ENCODE peak calls at places on chromosomes 11 and 22, in six cellular contexts. G is esophagus muscularis mucosa, K is sigmoid colon, Q is breast epithelium, Z is HepG2, F is prostate gland. O is an unnamed sample.

GRCh38 chr11:75583710-75584658 is 21.9 kb downstream of the SERPINH1 start:
- DNase-seq in Z (no peak), Q (peak; percentile 63), F (peak; percentile 39), K (peak; percentile 92), G (no peak), O (peak; percentile 45)

GRCh38 chr11:8608646-8609045 is 14.6 kb upstream of the STK33 start:
- DNase-seq in Q (no peak), F (no peak), G (peak; percentile 34), Z (no peak), K (no peak), O (no peak)

GRCh38 chr11:19903620-19904069 is 191.0 kb downstream of the NAV2 start:
- DNase-seq in K (peak; percentile 87), F (peak; percentile 60), Z (peak; percentile 60), Q (peak; percentile 62), G (no peak), O (peak; percentile 82)

GRCh38 chr11:12914401-12914912 is 94.7 kb upstream of the RASSF10 start:
- DNase-seq in K (peak; percentile 92), Z (no peak), G (no peak), F (peak; percentile 25), Q (peak; percentile 44), O (peak; percentile 24)

GRCh38 chr11:17978553-17979287 is 34.1 kb downstream of the SERGEF start:
- DNase-seq in K (no peak), G (no peak), F (peak; percentile 11), Q (no peak), Z (peak; percentile 59), O (peak; percentile 42)

GRCh38 chr11:17598700-17599459 is 51.8 kb downstream of the OTOG start:
- DNase-seq in Z (peak; percentile 37), F (peak; percentile 36), Q (peak; percentile 20), K (peak; percentile 73), G (peak; percentile 92), O (peak; percentile 67)

GRCh38 chr11:115220881-115221280 is 283.3 kb downstream of the CADM1 start:
- DNase-seq in Z (no peak), K (no peak), F (no peak), Q (no peak), G (no peak), O (no peak)

GRCh38 chr11:117424781-117425180 is 97.1 kb downstream of the CEP164 start:
- DNase-seq in Z (no peak), F (no peak), K (peak; percentile 33), G (no peak), Q (no peak), O (no peak)

GRCh38 chr11:15927866-15928217 is 428.5 kb downstream of the SOX6 start:
- DNase-seq in Q (no peak), F (no peak), K (no peak), Z (no peak), G (no peak), O (no peak)

GRCh38 chr11:75066061-75066460 is 30.6 kb downstream of the OR2AT4 start:
- DNase-seq in Q (no peak), G (no peak), K (no peak), Z (no peak), F (no peak), O (no peak)

DNA sequence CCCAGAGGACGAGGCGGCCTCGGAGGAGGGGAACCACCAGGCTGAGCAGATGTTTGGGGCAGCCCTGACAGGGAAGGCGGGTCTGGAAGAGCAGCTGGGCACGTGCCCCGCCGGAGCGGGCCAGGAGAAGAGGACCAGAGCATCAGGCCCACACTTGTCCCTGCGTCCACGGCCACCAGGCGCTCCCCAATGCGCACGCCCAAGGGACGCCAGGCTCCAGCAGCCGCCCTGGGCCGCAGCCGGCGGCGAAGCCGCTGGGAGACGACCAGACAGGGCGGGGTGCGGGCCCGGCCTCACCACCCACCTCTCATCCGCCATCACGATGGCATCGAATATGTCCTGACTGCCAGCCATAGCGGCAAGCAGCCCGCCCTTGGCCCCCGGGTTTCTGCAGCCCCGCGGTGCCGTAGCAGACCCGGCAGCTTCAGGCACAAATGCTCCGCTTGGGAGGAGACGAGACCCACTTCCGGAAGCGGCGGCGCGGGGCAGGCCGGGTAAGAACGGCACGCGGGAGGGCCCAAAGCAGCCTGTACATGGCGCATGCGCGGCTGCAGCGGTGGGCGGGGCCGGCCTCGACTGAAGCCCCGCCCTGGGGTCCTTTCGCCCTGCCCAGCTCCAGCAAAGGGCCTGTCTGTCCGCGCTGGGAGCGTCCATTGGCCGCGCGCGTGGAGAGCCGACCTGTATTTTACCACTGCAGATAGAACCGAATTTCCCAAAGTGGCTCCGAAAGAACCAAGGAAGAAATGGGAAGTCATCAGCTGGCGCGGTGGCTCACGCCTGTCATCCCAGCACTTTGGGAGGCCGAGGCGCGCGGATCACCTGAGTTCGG is at the start of gene LTO1:
- DNase-seq in Q (peak; percentile 95), Z (peak; percentile 88), G (peak; percentile 98), K (peak; percentile 98), F (peak; percentile 95), O (peak; percentile 97)
- TF ChIP-seq POLR2A in Q (no peak), Z (peak; percentile 68), G (peak; percentile 56), K (peak; percentile 51), F (peak; percentile 56), O (peak; percentile 82)

GRCh38 chr11:59918987-59919589 is 19.1 kb upstream of the OOSP1 start:
- DNase-seq in K (no peak), Z (peak; percentile 18), Q (no peak), F (no peak), G (no peak), O (peak; percentile 45)
- TF ChIP-seq POLR2AphosphoS5 in K (no peak), Z (no peak), Q (no peak), F (no peak), G (no peak), O (no peak)

GRCh38 chr11:78575478-78575877 is 814 bp upstream of the NARS2 start:
- DNase-seq in Q (no peak), K (no peak), F (no peak), G (no peak), Z (no peak), O (no peak)
- H3K27ac ChIP-seq in Q (peak overlapping the region; percentile 88), K (peak overlapping the region; percentile 87), F (peak overlapping the region; percentile 83), G (peak overlapping the region; percentile 87), Z (peak overlapping the region; percentile 84), O (peak overlapping the region; percentile 80)

DNA sequence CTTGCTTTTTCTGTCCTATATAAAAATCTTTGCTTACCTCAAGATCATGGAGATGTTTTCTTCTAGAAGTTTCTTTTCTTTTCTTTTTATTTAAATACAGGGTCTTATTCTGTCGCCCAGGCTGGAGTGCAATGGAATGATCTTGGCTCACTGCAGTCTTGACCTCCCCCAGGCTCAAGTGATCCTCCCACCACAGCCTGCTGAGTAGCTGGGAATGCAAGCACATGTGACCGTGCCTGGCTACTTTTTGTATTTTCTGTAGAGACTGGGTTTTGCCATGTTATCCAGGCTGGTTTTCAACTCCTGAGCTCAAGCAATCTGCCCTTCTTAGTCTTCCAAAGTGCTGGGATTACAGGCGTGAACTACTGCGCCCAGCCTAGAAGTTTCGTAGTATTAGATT is 45.3 kb downstream of the USP35 start:
- DNase-seq in F (no peak), Q (no peak), G (peak; percentile 17), Z (no peak), K (no peak), O (no peak)
- TF ChIP-seq POLR2A in F (no peak), Q (no peak), G (no peak), Z (no peak), K (no peak), O (no peak)

GRCh38 chr22:33851985-33852384 is 68.3 kb downstream of the LARGE1 start:
- DNase-seq in G (no peak), Z (no peak), F (peak; percentile 59), K (no peak), Q (no peak), O (no peak)

GRCh38 chr22:33854724-33855123 is 65.6 kb downstream of the LARGE1 start:
- DNase-seq in Q (no peak), K (no peak), F (no peak), Z (no peak), G (no peak), O (no peak)

GRCh38 chr22:33850724-33851123 is 69.6 kb downstream of the LARGE1 start:
- DNase-seq in Z (no peak), F (no peak), K (no peak), Q (no peak), G (no peak), O (no peak)

GRCh38 chr22:33851240-33851639 is 69.0 kb downstream of the LARGE1 start:
- DNase-seq in Q (no peak), G (no peak), K (no peak), Z (no peak), F (no peak), O (no peak)

GRCh38 chr22:33853200-33854097 is 66.8 kb downstream of the LARGE1 start:
- DNase-seq in F (peak; percentile 89), K (peak; percentile 80), G (no peak), Z (peak; percentile 19), Q (peak; percentile 66), O (peak; percentile 78)
- TF ChIP-seq POLR2AphosphoS5 in F (peak; percentile 87), K (peak; percentile 39), G (peak; percentile 46), Z (no peak), Q (peak; percentile 43), O (peak; percentile 24)

DNA sequence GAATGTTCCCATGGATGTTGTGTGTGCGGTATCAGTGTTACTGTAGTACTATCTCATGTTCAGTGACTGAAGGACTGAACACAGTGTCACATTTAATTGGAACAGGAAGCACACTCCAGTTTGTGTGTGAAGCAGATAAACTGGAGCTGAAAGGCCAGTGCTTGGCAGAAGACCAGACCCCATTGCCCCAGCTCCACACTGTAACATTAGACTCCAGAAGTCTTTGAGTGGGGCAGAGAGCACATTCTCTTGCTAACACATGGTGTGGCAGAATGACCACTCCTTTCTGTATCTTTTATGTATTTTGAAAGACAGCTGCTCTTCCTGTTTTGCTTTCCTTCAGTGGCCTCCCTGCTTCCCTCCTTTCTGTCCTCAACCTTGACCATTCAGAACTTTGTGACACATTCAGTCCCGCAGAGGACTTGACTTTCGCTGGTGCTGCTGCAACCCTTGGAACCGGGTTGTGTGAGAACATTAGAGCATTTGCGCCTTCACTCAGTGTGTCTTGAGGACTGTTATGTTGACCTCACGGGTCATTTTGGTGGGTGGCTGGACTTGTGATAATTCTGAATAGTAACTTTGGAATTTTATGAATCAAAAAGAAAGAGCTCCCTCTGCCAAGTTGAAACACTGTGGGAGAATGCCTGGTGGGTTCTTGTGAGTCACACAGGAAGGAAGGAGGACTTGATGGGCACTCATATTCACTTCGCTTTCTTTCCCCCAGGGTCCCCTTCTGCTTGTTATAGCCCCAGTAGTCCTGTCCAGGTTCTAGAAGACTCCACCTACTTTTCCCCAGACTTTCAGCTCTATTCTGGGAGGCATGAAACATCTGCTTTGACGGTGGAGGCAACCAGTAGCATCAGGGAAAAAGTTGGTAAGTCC is 26.4 kb downstream of the AMOTL1 start:
- DNase-seq in F (peak; percentile 69), K (peak; percentile 74), Z (no peak), Q (no peak), G (no peak), O (no peak)
- H3K27ac ChIP-seq in F (peak overlapping the region; percentile 48), K (peak overlapping the region; percentile 36), Z (no peak overlapping the region), Q (peak overlapping the region; percentile 37), G (peak overlapping the region; percentile 65), O (peak overlapping the region; percentile 68)

DNA sequence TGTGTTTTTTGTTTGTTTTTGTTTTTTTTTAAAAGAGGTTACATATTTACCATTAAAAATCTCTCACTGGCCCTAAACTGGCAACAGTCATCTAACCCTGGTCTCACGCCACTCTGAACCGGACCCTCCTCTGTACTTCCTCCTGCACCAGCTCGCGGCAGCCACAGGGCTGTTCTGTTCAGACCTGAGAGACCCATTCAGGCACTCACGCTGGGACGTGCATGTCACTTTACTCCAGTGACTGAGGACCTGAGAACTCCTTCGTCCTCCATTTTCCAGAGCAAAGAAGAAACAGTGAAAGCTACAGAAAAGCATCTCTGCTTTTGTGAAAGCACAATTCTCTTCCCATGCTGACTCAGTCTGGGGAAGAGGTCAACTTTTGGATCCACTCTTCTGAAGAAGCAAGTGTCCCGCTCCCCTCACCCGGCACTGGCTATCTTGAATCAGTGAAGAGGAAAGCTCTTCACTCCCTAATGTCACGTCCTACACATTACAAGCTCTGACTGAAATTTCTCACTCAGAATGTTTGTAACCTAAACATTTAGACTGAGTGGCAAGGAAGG is 24.6 kb downstream of the PISD start:
- DNase-seq in K (no peak), F (no peak), Z (no peak), Q (no peak), G (no peak), O (no peak)
- TF ChIP-seq POLR2A in K (no peak), F (no peak), Z (no peak), Q (no peak), G (no peak), O (no peak)

O was measured in transverse colon.